ENCODE peak calls at places on chromosomes 11 and 22, in eight cellular contexts. C is A549; G is thoracic aorta; B is body of pancreas; K is mammary epithelial cell; H is bronchial epithelial cell; O is CD8-positive, alpha-beta T cell; Z is HCT116. R is an unnamed sample.
A peak's percentile ranks its signal among the peaks of the same experiment; 100 is the strongest.

GRCh38 chr11:119115484-119116234 is 5.7 kb upstream of the HINFP start:
- DNase-seq in C (no peak), G (no peak), B (no peak), K (no peak), H (no peak), O (no peak), Z (no peak), R (no peak)

GRCh38 chr11:765025-765801 is 12.1 kb downstream of the GATD1 start:
- DNase-seq in C (peak; percentile 82), G (no peak), B (peak; percentile 67), K (peak; percentile 19), H (peak; percentile 48), O (peak; percentile 49), Z (peak; percentile 47), R (no peak)

GRCh38 chr11:108854366-108854765 is 189.5 kb downstream of the DDX10 start:
- DNase-seq in C (no peak), G (no peak), B (no peak), K (no peak), H (peak; percentile 36), O (no peak), Z (no peak), R (no peak)

GRCh38 chr11:44199298-44199697 is 103.8 kb downstream of the EXT2 start:
- DNase-seq in C (no peak), G (no peak), B (no peak), K (no peak), H (no peak), O (no peak), Z (no peak), R (no peak)

GRCh38 chr11:118375980-118376379 is 16.6 kb downstream of the UBE4A start:
- DNase-seq in C (no peak), G (no peak), B (no peak), K (no peak), H (no peak), O (no peak), Z (no peak), R (no peak)

GRCh38 chr11:26017903-26018750 is 313.8 kb upstream of the ANO3 start:
- DNase-seq in C (no peak), G (no peak), B (no peak), K (no peak), H (no peak), O (no peak), Z (no peak), R (no peak)

GRCh38 chr11:6199174-6199810 is at the start of gene OR52W1:
- DNase-seq in C (no peak), G (no peak), B (no peak), K (no peak), H (no peak), O (no peak), Z (no peak), R (no peak)

GRCh38 chr11:111635706-111636045 is 33.4 kb downstream of the SIK2 start:
- DNase-seq in C (no peak), G (no peak), B (peak; percentile 28), K (no peak), H (no peak), O (no peak), Z (no peak), R (no peak)

GRCh38 chr22:39090426-39091064 is 6.5 kb upstream of the APOBEC3H start:
- DNase-seq in C (no peak), G (no peak), B (no peak), K (peak; percentile 98), H (peak; percentile 91), O (peak; percentile 74), Z (no peak), R (no peak)

GRCh38 chr11:111531687-111532364 is 8.7 kb upstream of the LAYN start:
- DNase-seq in C (peak; percentile 75), G (no peak), B (no peak), K (peak; percentile 96), H (peak; percentile 96), O (no peak), Z (peak; percentile 3), R (no peak)

GRCh38 chr11:19864141-19865120 is 151.8 kb downstream of the NAV2 start:
- DNase-seq in C (no peak), G (no peak), B (no peak), K (no peak), H (no peak), O (no peak), Z (no peak), R (no peak)

GRCh38 chr22:37485006-37485713 is 1.0 kb downstream of the MFNG start:
- DNase-seq in C (no peak), G (no peak), B (no peak), K (no peak), H (no peak), O (peak; percentile 22), Z (no peak), R (no peak)
- H3K4me3 ChIP-seq in C (no peak overlapping the region), G (peak overlapping the region; percentile 63), B (no peak overlapping the region), K (no peak overlapping the region), H (no peak overlapping the region), O (peak overlapping the region; percentile 73), Z (no peak overlapping the region), R (no peak overlapping the region)

DNA sequence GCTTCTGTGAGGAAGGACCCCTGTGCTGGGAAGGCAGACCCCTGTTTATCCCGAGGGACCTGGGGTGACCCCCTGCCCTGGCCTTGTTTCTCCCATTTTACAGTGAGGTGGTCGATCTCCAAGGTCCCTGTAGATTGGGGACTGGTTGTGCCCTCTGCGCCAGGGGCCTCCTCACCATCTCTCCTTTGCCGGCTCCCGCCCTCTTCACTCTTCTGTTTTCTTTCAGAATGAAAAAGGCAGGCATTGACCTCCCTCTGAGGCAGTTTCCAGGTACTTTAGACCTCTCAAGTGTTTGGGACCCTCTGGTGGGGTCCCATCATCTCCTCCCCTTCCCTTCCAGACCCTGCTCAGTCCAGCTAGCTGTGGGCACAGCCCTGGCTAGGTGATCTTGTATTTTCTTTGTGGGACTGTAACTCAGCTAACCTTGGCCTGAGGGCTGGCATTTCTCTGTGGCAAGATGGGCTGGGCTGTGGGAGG is 1.5 kb downstream of the SERPINH1 start:
- DNase-seq in C (no peak), G (no peak), B (no peak), K (no peak), H (peak; percentile 77), O (no peak), Z (no peak), R (no peak)
- H3K4me3 ChIP-seq in C (peak overlapping the region; percentile 90), G (peak overlapping the region; percentile 89), B (no peak overlapping the region), K (peak overlapping the region; percentile 74), H (peak overlapping the region; percentile 70), O (peak overlapping the region; percentile 91), Z (peak overlapping the region; percentile 77), R (peak overlapping the region; percentile 74)

DNA sequence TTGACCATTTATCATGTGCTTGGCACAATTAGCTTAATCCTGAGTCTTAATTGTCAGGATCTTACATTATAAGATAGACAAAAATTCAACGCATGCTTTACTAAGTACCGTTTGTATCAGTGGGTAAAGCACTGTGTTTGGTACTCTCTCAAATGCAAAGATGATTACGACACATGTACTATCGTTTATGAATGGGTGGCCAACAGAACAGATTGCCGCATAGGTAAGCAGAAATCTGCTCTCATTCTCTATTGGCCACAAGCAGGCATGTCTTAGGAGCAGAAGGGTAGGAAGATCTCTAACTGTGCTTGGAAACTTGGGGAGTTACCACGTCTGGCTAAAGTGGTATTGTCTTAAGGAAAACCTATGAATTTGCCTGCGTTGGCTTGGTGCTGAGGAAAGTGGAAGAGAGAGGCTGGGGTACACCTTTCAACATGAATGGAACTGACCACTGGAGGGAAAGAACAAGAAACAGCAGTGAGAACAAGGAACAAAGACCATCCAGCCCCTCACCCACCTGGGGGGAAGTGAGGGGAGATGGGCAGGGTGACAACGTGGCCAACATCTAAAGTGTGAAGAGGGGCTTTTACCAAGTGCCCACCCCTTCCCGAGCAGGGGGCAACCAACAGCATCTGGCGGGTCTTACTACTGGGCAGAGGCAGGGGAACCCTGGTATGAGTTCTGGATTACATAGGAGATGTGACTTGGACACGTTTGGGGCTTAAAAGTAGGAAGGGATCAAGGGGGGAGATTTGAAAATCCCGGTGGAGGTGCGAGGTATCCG is 1.0 kb upstream of the TUBA8 start:
- DNase-seq in C (no peak), G (no peak), B (no peak), K (no peak), H (no peak), O (no peak), Z (no peak), R (no peak)
- H3K4me3 ChIP-seq in C (no peak overlapping the region), G (peak overlapping the region; percentile 72), B (no peak overlapping the region), K (no peak overlapping the region), H (no peak overlapping the region), O (peak overlapping the region; percentile 34), Z (no peak overlapping the region), R (no peak overlapping the region)

DNA sequence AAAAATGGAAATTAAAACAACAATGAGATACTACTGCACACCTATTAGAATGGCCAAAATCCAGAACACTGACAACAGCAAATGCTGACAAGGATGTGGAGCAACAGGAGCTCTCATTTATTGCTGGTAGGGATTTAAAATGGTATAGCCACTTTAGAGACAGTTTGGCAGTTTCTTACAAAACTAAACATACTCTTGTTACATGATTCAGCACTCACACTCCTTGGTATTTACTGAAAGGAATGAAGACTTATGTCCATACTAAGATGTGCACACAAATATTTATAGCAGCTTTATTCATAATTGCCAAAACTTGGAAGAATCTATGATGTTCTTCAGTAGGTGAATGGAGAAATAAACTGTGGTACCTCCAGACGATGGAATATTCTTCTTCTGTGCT is 40.8 kb downstream of the PGM2L1 start:
- DNase-seq in C (no peak), G (no peak), B (no peak), K (no peak), H (no peak), O (no peak), Z (no peak), R (no peak)
- H3K4me3 ChIP-seq in C (no peak overlapping the region), G (no peak overlapping the region), B (no peak overlapping the region), K (no peak overlapping the region), H (no peak overlapping the region), O (no peak overlapping the region), Z (no peak overlapping the region), R (no peak overlapping the region)

GRCh38 chr11:46492540-46492939 is 101.0 kb upstream of the CHRM4 start:
- DNase-seq in C (no peak), G (no peak), B (no peak), K (no peak), H (no peak), O (no peak), Z (no peak), R (no peak)

GRCh38 chr11:46489668-46490560 is 98.3 kb upstream of the CHRM4 start:
- DNase-seq in C (peak; percentile 66), G (no peak), B (no peak), K (peak; percentile 32), H (peak; percentile 61), O (no peak), Z (peak; percentile 46), R (no peak)

GRCh38 chr11:46493786-46494185 is 100.0 kb downstream of the AMBRA1 start:
- DNase-seq in C (no peak), G (no peak), B (no peak), K (no peak), H (no peak), O (no peak), Z (no peak), R (no peak)

GRCh38 chr11:46490576-46491100 is 99.1 kb upstream of the CHRM4 start:
- DNase-seq in C (no peak), G (no peak), B (no peak), K (peak; percentile 36), H (peak; percentile 63), O (no peak), Z (no peak), R (no peak)

DNA sequence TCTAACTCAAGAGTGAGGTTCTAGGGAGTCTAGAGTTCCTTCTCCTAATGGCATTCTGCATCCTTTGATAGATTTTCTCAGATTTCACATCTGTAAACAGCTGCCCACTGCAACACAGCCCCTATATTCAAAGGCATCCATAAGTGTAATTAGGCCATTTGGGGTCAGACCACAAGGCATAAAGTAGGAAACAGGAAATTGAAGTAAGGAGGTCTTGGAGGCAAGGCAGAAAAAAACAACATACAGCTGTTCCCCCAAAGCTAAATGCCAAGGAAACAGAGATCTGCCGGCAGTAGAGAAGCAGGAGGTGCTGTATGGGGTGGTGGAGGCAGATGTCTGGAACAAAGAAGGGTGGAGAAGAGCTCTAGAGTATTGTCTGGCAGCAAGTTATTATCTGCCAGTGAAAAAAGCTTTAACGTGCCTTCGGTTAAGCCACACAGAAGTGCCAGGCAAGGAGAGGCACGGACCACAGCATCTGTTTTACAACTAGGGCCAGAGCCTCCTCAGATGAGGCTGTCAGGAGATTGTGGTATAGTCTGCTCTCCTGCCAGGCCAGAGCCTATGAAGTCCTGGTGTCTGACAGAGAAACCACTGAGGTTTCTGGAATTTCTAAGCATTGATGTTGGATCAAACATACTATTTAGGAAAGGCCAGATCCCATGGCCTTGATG is 100.2 kb upstream of the CHRM4 start:
- DNase-seq in C (no peak), G (no peak), B (no peak), K (no peak), H (no peak), O (no peak), Z (no peak), R (no peak)
- H3K4me3 ChIP-seq in C (no peak overlapping the region), G (no peak overlapping the region), B (no peak overlapping the region), K (no peak overlapping the region), H (no peak overlapping the region), O (no peak overlapping the region), Z (no peak overlapping the region), R (no peak overlapping the region)